ENCODE peak calls at places on chromosomes 16 and 17, in nine cellular contexts. One of them, this sample, is unnamed.

GRCh38 chr17:28407130-28407973 is 1.3 kb upstream of the SLC46A1 start:
- DNase-seq in stomach: no peak
- DNase-seq in heart left ventricle: no peak
- DNase-seq in uterus: no peak
- DNase-seq in ovary: peak
- DNase-seq in adrenal gland: no peak
- DNase-seq in endothelial cell of umbilical vein: no peak
- DNase-seq in Peyer's patch: no peak
- DNase-seq in IMR-90: no peak
- DNase-seq in this sample: no peak

GRCh38 chr16:54444851-54445523 is 158.4 kb upstream of the IRX3 start:
- DNase-seq in stomach: no peak
- DNase-seq in heart left ventricle: no peak
- DNase-seq in uterus: no peak
- DNase-seq in ovary: no peak
- DNase-seq in adrenal gland: no peak
- DNase-seq in endothelial cell of umbilical vein: no peak
- DNase-seq in Peyer's patch: no peak
- DNase-seq in IMR-90: no peak
- DNase-seq in this sample: no peak

GRCh38 chr16:56815721-56816120 is 49.3 kb upstream of the SLC12A3 start:
- DNase-seq in stomach: no peak
- DNase-seq in heart left ventricle: peak
- DNase-seq in uterus: no peak
- DNase-seq in ovary: no peak
- DNase-seq in adrenal gland: no peak
- DNase-seq in endothelial cell of umbilical vein: no peak
- DNase-seq in Peyer's patch: no peak
- DNase-seq in IMR-90: no peak
- DNase-seq in this sample: no peak

GRCh38 chr16:67884-68789 is 4.3 kb downstream of the RHBDF1 start:
- DNase-seq in stomach: no peak
- DNase-seq in heart left ventricle: peak
- DNase-seq in uterus: no peak
- DNase-seq in ovary: no peak
- DNase-seq in adrenal gland: no peak
- DNase-seq in endothelial cell of umbilical vein: no peak
- DNase-seq in Peyer's patch: no peak
- DNase-seq in IMR-90: peak
- DNase-seq in this sample: no peak

GRCh38 chr17:17087424-17088103 is 45.3 kb downstream of the MPRIP start:
- DNase-seq in stomach: no peak
- DNase-seq in heart left ventricle: no peak
- DNase-seq in uterus: peak
- DNase-seq in ovary: peak
- DNase-seq in adrenal gland: peak
- DNase-seq in endothelial cell of umbilical vein: no peak
- DNase-seq in Peyer's patch: no peak
- DNase-seq in IMR-90: no peak
- DNase-seq in this sample: no peak

GRCh38 chr16:3754304-3754703 is 37.0 kb upstream of the TRAP1 start:
- DNase-seq in stomach: no peak
- DNase-seq in heart left ventricle: no peak
- DNase-seq in uterus: no peak
- DNase-seq in ovary: no peak
- DNase-seq in adrenal gland: no peak
- DNase-seq in endothelial cell of umbilical vein: no peak
- DNase-seq in Peyer's patch: no peak
- DNase-seq in IMR-90: peak
- DNase-seq in this sample: no peak

GRCh38 chr17:5837055-5837491 is 233.1 kb upstream of the WSCD1 start:
- DNase-seq in stomach: no peak
- DNase-seq in heart left ventricle: no peak
- DNase-seq in uterus: no peak
- DNase-seq in ovary: no peak
- DNase-seq in adrenal gland: no peak
- DNase-seq in endothelial cell of umbilical vein: peak
- DNase-seq in Peyer's patch: no peak
- DNase-seq in IMR-90: peak
- DNase-seq in this sample: no peak

GRCh38 chr17:12078791-12079190 is 58.1 kb downstream of the MAP2K4 start:
- DNase-seq in stomach: no peak
- DNase-seq in heart left ventricle: no peak
- DNase-seq in uterus: no peak
- DNase-seq in ovary: no peak
- DNase-seq in adrenal gland: no peak
- DNase-seq in endothelial cell of umbilical vein: no peak
- DNase-seq in Peyer's patch: no peak
- DNase-seq in IMR-90: peak
- DNase-seq in this sample: no peak

GRCh38 chr17:31093866-31094599 is 744 bp upstream of the NF1 start:
- DNase-seq in stomach: no peak
- DNase-seq in heart left ventricle: no peak
- DNase-seq in uterus: no peak
- DNase-seq in ovary: no peak
- DNase-seq in adrenal gland: no peak
- DNase-seq in endothelial cell of umbilical vein: peak
- DNase-seq in Peyer's patch: peak
- DNase-seq in IMR-90: no peak
- DNase-seq in this sample: no peak

GRCh38 chr16:27355610-27356009 is 41.8 kb downstream of the IL4R start:
- DNase-seq in stomach: peak
- DNase-seq in heart left ventricle: peak
- DNase-seq in uterus: peak
- DNase-seq in ovary: no peak
- DNase-seq in adrenal gland: peak
- DNase-seq in endothelial cell of umbilical vein: peak
- DNase-seq in Peyer's patch: no peak
- DNase-seq in IMR-90: peak
- DNase-seq in this sample: no peak

GRCh38 chr17:42679001-42679491 is 2.3 kb upstream of the PLEKHH3 start:
- DNase-seq in stomach: peak
- DNase-seq in heart left ventricle: no peak
- DNase-seq in uterus: peak
- DNase-seq in ovary: peak
- DNase-seq in adrenal gland: peak
- DNase-seq in endothelial cell of umbilical vein: peak
- DNase-seq in Peyer's patch: no peak
- DNase-seq in IMR-90: peak
- DNase-seq in this sample: no peak

GRCh38 chr17:64061157-64061898 is 40.9 kb upstream of the ICAM2 start:
- DNase-seq in stomach: no peak
- DNase-seq in heart left ventricle: no peak
- DNase-seq in uterus: no peak
- DNase-seq in ovary: no peak
- DNase-seq in adrenal gland: no peak
- DNase-seq in endothelial cell of umbilical vein: peak
- DNase-seq in Peyer's patch: no peak
- DNase-seq in IMR-90: peak
- DNase-seq in this sample: no peak

GRCh38 chr17:27663862-27664605 is 33.0 kb downstream of the LGALS9 start:
- DNase-seq in stomach: no peak
- DNase-seq in heart left ventricle: no peak
- DNase-seq in uterus: peak
- DNase-seq in ovary: no peak
- DNase-seq in adrenal gland: no peak
- DNase-seq in endothelial cell of umbilical vein: no peak
- DNase-seq in Peyer's patch: peak
- DNase-seq in IMR-90: no peak
- DNase-seq in this sample: no peak

GRCh38 chr16:89596957-89597644 is 16.3 kb upstream of the DPEP1 start:
- DNase-seq in stomach: no peak
- DNase-seq in heart left ventricle: no peak
- DNase-seq in uterus: no peak
- DNase-seq in ovary: no peak
- DNase-seq in adrenal gland: no peak
- DNase-seq in endothelial cell of umbilical vein: no peak
- DNase-seq in Peyer's patch: no peak
- DNase-seq in IMR-90: no peak
- DNase-seq in this sample: no peak
- TF ChIP-seq POLR2A in stomach: no peak
- TF ChIP-seq POLR2A in heart left ventricle: no peak
- TF ChIP-seq POLR2A in uterus: no peak
- TF ChIP-seq POLR2A in ovary: no peak
- TF ChIP-seq POLR2A in adrenal gland: no peak
- TF ChIP-seq POLR2A in endothelial cell of umbilical vein: no peak
- TF ChIP-seq POLR2A in Peyer's patch: no peak
- TF ChIP-seq POLR2A in IMR-90: no peak
- TF ChIP-seq POLR2A in this sample: no peak

DNA sequence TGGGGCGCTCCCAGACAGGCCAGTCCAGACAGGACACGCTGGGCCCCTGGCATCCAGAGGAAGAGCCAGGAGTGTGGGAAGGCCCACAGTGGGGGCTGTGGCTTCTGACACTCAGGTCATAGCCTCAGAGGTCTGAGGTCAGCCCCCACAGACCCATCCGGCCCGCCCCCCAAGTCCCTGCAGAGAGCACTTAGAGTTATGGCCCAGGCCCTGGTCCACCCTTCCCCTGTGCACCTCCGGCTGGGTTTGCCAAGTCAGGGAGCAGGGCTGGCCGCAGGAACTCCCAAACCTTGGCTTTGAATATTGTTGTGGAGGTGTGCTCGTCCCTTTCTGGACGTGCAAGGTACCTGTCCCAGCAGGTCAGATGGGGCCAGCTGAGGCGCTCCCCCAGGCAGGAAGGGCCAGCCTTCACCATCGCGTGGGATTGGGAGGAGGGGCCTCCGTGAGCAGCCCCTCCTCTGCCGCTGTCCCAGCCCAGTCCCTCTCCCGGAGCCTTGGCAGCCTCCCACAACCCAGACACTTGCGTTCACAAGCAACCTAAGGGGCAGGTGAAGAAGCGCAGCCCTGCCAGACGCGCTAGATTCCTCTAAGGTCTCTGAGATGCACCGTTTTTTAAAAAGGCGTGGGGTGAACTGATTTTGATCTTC is 74.6 kb downstream of the SOCS1 start:
- DNase-seq in stomach: no peak
- DNase-seq in heart left ventricle: no peak
- DNase-seq in uterus: no peak
- DNase-seq in ovary: no peak
- DNase-seq in adrenal gland: no peak
- DNase-seq in endothelial cell of umbilical vein: no peak
- DNase-seq in Peyer's patch: no peak
- DNase-seq in IMR-90: no peak
- DNase-seq in this sample: no peak
- TF ChIP-seq POLR2A in stomach: no peak
- TF ChIP-seq POLR2A in heart left ventricle: no peak
- TF ChIP-seq POLR2A in uterus: no peak
- TF ChIP-seq POLR2A in ovary: no peak
- TF ChIP-seq POLR2A in adrenal gland: no peak
- TF ChIP-seq POLR2A in endothelial cell of umbilical vein: no peak
- TF ChIP-seq POLR2A in Peyer's patch: no peak
- TF ChIP-seq POLR2A in IMR-90: no peak
- TF ChIP-seq POLR2A in this sample: no peak

DNA sequence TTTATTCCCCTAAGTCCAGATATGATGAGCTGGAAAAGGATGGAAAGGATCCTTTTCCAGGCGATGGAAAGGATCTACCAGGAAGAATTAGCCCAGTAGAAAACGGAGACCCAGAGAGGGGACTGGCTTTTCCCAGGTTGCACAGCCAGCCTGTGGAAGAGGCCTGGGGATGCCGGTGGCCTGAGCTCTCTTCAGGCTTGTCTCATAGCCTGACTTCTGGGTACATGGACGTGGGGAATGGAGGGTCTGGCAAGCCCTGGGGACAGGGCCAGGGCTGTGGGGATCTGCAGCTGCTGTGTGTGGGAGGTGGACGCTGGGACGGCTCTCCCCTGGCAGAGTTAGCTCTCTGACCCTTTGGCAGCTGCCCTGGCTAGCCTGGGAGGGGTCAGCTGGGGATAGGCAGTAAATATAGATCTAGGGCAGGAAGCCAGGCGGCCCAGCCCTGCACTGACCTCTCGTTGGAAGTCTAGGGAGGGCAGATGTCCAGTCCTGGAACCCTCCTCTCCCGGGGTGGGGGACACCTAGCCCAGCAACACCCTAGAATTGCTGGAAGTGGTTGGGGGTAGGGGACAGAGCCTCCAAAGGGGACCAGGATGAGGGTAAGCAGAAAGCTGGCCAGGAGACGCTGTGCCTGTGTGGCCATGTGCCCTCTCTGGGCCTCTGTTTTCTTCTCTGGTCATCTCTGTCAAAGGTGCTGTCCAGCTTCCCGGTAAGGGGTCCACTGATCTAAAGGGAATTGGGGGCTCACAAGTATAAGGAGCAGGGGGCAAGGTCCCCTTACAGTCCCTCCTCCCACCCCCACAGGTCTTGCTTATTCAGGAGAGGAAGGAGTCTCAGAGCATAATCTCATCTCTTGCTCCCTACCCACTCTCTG is 20.4 kb downstream of the SLC4A1 start:
- DNase-seq in stomach: peak
- DNase-seq in heart left ventricle: peak
- DNase-seq in uterus: peak
- DNase-seq in ovary: peak
- DNase-seq in adrenal gland: peak
- DNase-seq in endothelial cell of umbilical vein: no peak
- DNase-seq in Peyer's patch: no peak
- DNase-seq in IMR-90: no peak
- DNase-seq in this sample: no peak
- TF ChIP-seq POLR2A in stomach: no peak
- TF ChIP-seq POLR2A in heart left ventricle: no peak
- TF ChIP-seq POLR2A in uterus: no peak
- TF ChIP-seq POLR2A in ovary: no peak
- TF ChIP-seq POLR2A in adrenal gland: no peak
- TF ChIP-seq POLR2A in endothelial cell of umbilical vein: no peak
- TF ChIP-seq POLR2A in Peyer's patch: no peak
- TF ChIP-seq POLR2A in IMR-90: no peak
- TF ChIP-seq POLR2A in this sample: no peak

GRCh38 chr17:7844292-7845154 is 10.3 kb upstream of the TMEM88 start:
- DNase-seq in stomach: peak
- DNase-seq in heart left ventricle: peak
- DNase-seq in uterus: peak
- DNase-seq in ovary: peak
- DNase-seq in adrenal gland: peak
- DNase-seq in endothelial cell of umbilical vein: peak
- DNase-seq in Peyer's patch: peak
- DNase-seq in IMR-90: peak
- DNase-seq in this sample: peak

GRCh38 chr17:7848131-7848579 is 6.7 kb upstream of the TMEM88 start:
- DNase-seq in stomach: no peak
- DNase-seq in heart left ventricle: no peak
- DNase-seq in uterus: no peak
- DNase-seq in ovary: no peak
- DNase-seq in adrenal gland: peak
- DNase-seq in endothelial cell of umbilical vein: no peak
- DNase-seq in Peyer's patch: no peak
- DNase-seq in IMR-90: no peak
- DNase-seq in this sample: no peak

GRCh38 chr17:7845359-7846062 is 9.4 kb upstream of the TMEM88 start:
- DNase-seq in stomach: no peak
- DNase-seq in heart left ventricle: no peak
- DNase-seq in uterus: no peak
- DNase-seq in ovary: no peak
- DNase-seq in adrenal gland: peak
- DNase-seq in endothelial cell of umbilical vein: no peak
- DNase-seq in Peyer's patch: no peak
- DNase-seq in IMR-90: no peak
- DNase-seq in this sample: no peak

GRCh38 chr17:7846765-7847661 is 7.9 kb upstream of the TMEM88 start:
- DNase-seq in stomach: no peak
- DNase-seq in heart left ventricle: no peak
- DNase-seq in uterus: peak
- DNase-seq in ovary: peak
- DNase-seq in adrenal gland: peak
- DNase-seq in endothelial cell of umbilical vein: no peak
- DNase-seq in Peyer's patch: no peak
- DNase-seq in IMR-90: no peak
- DNase-seq in this sample: no peak

GRCh38 chr17:7846063-7846735 is 8.7 kb upstream of the TMEM88 start:
- DNase-seq in stomach: no peak
- DNase-seq in heart left ventricle: no peak
- DNase-seq in uterus: no peak
- DNase-seq in ovary: no peak
- DNase-seq in adrenal gland: peak
- DNase-seq in endothelial cell of umbilical vein: no peak
- DNase-seq in Peyer's patch: no peak
- DNase-seq in IMR-90: no peak
- DNase-seq in this sample: no peak
- TF ChIP-seq POLR2A in stomach: no peak
- TF ChIP-seq POLR2A in heart left ventricle: no peak
- TF ChIP-seq POLR2A in uterus: no peak
- TF ChIP-seq POLR2A in ovary: no peak
- TF ChIP-seq POLR2A in adrenal gland: no peak
- TF ChIP-seq POLR2A in endothelial cell of umbilical vein: no peak
- TF ChIP-seq POLR2A in Peyer's patch: no peak
- TF ChIP-seq POLR2A in IMR-90: no peak
- TF ChIP-seq POLR2A in this sample: no peak

This sample was measured in esophagus squamous epithelium.